ENCODE peak calls at places on chromosomes 4 and X, in four cellular contexts. A is fibroblast of mammary gland, O is cardiac muscle cell, Q is trophoblast cell. N is an unnamed sample.

GRCh38 chr4:110622841-110623709 is at the start of gene PITX2:
- DNase-seq in O (peak; percentile 97), Q (peak; percentile 96), A (peak; percentile 96), N (peak; percentile 100)

GRCh38 chrX:43804021-43804420 is 78.2 kb downstream of the MAOB start:
- DNase-seq in A (no peak), Q (no peak), O (no peak), N (no peak)

GRCh38 chr4:81625422-81626417 is 154.0 kb upstream of the RASGEF1B start:
- DNase-seq in O (no peak), A (no peak), Q (no peak), N (no peak)

GRCh38 chrX:130172127-130172834 is 519 bp downstream of the RAB33A start:
- DNase-seq in O (no peak), A (no peak), Q (no peak), N (no peak)

GRCh38 chr4:169627307-169627706 is 6.9 kb downstream of the CLCN3 start:
- DNase-seq in A (no peak), Q (no peak), O (no peak), N (no peak)

GRCh38 chrX:71301195-71301924 is at the start of gene ITGB1BP2:
- DNase-seq in Q (no peak), A (peak; percentile 40), O (peak; percentile 64), N (peak; percentile 27)

GRCh38 chr4:142519342-142519741 is 326.8 kb downstream of the INPP4B start:
- DNase-seq in Q (no peak), O (no peak), A (no peak), N (peak; percentile 0)

GRCh38 chr4:131370846-131371245 is 1778.2 kb upstream of the PCDH10 start:
- DNase-seq in Q (no peak), A (no peak), O (no peak), N (no peak)

GRCh38 chrX:38327007-38327774 is at the start of gene RPGR:
- DNase-seq in A (peak; percentile 92), Q (peak; percentile 88), O (peak; percentile 96), N (peak; percentile 93)

GRCh38 chrX:667360-667759 is 36.8 kb downstream of the SHOX start:
- DNase-seq in Q (no peak), O (no peak), A (no peak), N (no peak)

GRCh38 chr4:145731026-145731425 is 51.1 kb downstream of the C4orf51 start:
- DNase-seq in O (peak; percentile 30), Q (no peak), A (peak; percentile 78), N (peak; percentile 18)

GRCh38 chrX:8504451-8504850 is 39.8 kb downstream of the VCX3B start:
- DNase-seq in Q (peak; percentile 14), O (peak; percentile 84), A (peak; percentile 41), N (peak; percentile 57)

GRCh38 chrX:110588164-110588563 is 207.5 kb downstream of the CHRDL1 start:
- DNase-seq in A (no peak), Q (no peak), O (no peak), N (no peak)

GRCh38 chr4:171186700-171187099 is 626.5 kb upstream of the GALNTL6 start:
- DNase-seq in O (no peak), A (no peak), Q (no peak), N (no peak)

GRCh38 chr4:183360161-183360919 is 38.1 kb upstream of the CLDN24 start:
- DNase-seq in A (peak; percentile 52), O (peak; percentile 69), Q (no peak), N (peak; percentile 63)

GRCh38 chr4:186297013-186297645 is 31.1 kb downstream of the F11 start:
- DNase-seq in A (peak; percentile 62), O (peak; percentile 74), Q (no peak), N (peak; percentile 67)

GRCh38 chr4:181166742-181167399 is 1076.3 kb upstream of the TENM3 start:
- DNase-seq in Q (no peak), O (no peak), A (no peak), N (no peak)

N was measured in iris pigment epithelial cell.